ENCODE peak calls at places on chromosomes 5 and 9, in four cellular contexts. W, U, D and A are unnamed samples.

GRCh38 chr9:5269249-5269715 is 35.2 kb downstream of the RLN2 start:
- DNase-seq in W (peak; percentile 97), U (no peak), D (peak; percentile 54), A (peak; percentile 49)

GRCh38 chr5:76947064-76947463 is 5.8 kb upstream of the CRHBP start:
- DNase-seq in W (no peak), U (no peak), D (no peak), A (no peak)

GRCh38 chr5:85108471-85108870 is 723.8 kb upstream of the EDIL3 start:
- DNase-seq in W (peak; percentile 7), U (no peak), D (no peak), A (no peak)

GRCh38 chr5:172953776-172954189 is 5.4 kb upstream of the RPL26L1 start:
- DNase-seq in W (no peak), U (no peak), D (peak; percentile 98), A (no peak)

GRCh38 chr5:113427871-113428574 is 6.8 kb downstream of the TSSK1B start:
- DNase-seq in W (no peak), U (no peak), D (no peak), A (no peak)

GRCh38 chr9:23438299-23438907 is 387.6 kb downstream of the ELAVL2 start:
- DNase-seq in W (no peak), U (no peak), D (no peak), A (no peak)

GRCh38 chr9:113886471-113886870 is 10.4 kb downstream of the ZNF618 start:
- DNase-seq in W (peak; percentile 50), U (no peak), D (peak; percentile 23), A (no peak)

GRCh38 chr5:170451764-170452365 is 52.0 kb upstream of the KCNIP1 start:
- DNase-seq in W (no peak), U (no peak), D (peak; percentile 8), A (peak; percentile 24)

GRCh38 chr5:140322751-140323731 is 20.1 kb upstream of the PFDN1 start:
- DNase-seq in W (peak; percentile 96), U (no peak), D (peak; percentile 98), A (no peak)

GRCh38 chr5:176995896-176996767 is 10.4 kb downstream of the UIMC1 start:
- DNase-seq in W (no peak), U (no peak), D (peak; percentile 79), A (no peak)

GRCh38 chr9:20853866-20854265 is 169.8 kb downstream of the FOCAD start:
- DNase-seq in W (no peak), U (no peak), D (no peak), A (no peak)

GRCh38 chr5:86679529-86679928 is 61.8 kb downstream of the COX7C start:
- DNase-seq in W (peak; percentile 55), U (no peak), D (peak; percentile 87), A (no peak)

GRCh38 chr5:54985301-54986268 is at the start of gene ESM1:
- DNase-seq in W (no peak), U (no peak), D (peak; percentile 87), A (no peak)

GRCh38 chr5:83095973-83096539 is 18.7 kb downstream of the XRCC4 start:
- DNase-seq in W (peak; percentile 53), U (no peak), D (peak; percentile 88), A (no peak)

GRCh38 chr5:129904667-129905466 is 602 bp downstream of the CHSY3 start:
- DNase-seq in W (no peak), U (peak; percentile 34), D (no peak), A (no peak)

GRCh38 chr5:172665049-172665541 is 24.0 kb downstream of the NEURL1B start:
- DNase-seq in W (no peak), U (no peak), D (no peak), A (no peak)

GRCh38 chr5:111454198-111454606 is 58.1 kb downstream of the STARD4 start:
- DNase-seq in W (no peak), U (no peak), D (peak; percentile 55), A (no peak)

GRCh38 chr5:56190500-56190899 is 42.6 kb downstream of the ANKRD55 start:
- DNase-seq in W (no peak), U (no peak), D (peak; percentile 80), A (no peak)

GRCh38 chr9:137227853-137228514 is 682 bp downstream of the RNF224 start:
- DNase-seq in W (no peak), U (no peak), D (no peak), A (no peak)
- H2BK120ac ChIP-seq in W (no peak overlapping the region), U (no peak overlapping the region), D (no peak overlapping the region), A (no peak overlapping the region)

DNA sequence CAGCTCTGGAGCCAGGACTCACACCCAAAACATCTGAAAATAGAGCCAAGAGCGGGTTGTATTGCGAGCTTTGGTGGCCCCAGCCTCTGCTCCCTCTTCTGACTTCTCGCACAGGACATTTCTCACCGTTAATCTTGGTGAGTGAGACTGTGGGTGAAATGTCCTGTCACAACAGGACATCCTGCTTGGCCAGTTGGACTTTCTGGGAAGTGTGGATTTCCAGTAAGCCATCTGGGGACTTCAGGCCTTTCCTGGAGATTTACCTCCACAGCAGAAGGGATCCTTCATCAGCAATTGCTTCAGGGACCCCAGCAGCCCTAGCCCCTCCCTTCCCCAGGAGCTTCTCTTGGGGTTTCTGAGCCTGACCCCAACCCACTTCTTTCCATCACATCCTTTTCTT is 50.5 kb upstream of the GADD45G start:
- DNase-seq in W (no peak), U (no peak), D (no peak), A (no peak)
- H2BK120ac ChIP-seq in W (no peak overlapping the region), U (no peak overlapping the region), D (no peak overlapping the region), A (no peak overlapping the region)

GRCh38 chr5:180804129-180804601 is 1.6 kb upstream of the MGAT1 start:
- DNase-seq in W (no peak), U (no peak), D (no peak), A (no peak)

GRCh38 chr5:180801596-180802324 is 846 bp downstream of the MGAT1 start:
- DNase-seq in W (no peak), U (no peak), D (no peak), A (no peak)

GRCh38 chr5:180802325-180803180 is at the start of gene MGAT1:
- DNase-seq in W (peak; percentile 77), U (peak; percentile 80), D (peak; percentile 83), A (no peak)

GRCh38 chr5:180806351-180807011 is 3.9 kb upstream of the MGAT1 start:
- DNase-seq in W (no peak), U (no peak), D (no peak), A (no peak)

DNA sequence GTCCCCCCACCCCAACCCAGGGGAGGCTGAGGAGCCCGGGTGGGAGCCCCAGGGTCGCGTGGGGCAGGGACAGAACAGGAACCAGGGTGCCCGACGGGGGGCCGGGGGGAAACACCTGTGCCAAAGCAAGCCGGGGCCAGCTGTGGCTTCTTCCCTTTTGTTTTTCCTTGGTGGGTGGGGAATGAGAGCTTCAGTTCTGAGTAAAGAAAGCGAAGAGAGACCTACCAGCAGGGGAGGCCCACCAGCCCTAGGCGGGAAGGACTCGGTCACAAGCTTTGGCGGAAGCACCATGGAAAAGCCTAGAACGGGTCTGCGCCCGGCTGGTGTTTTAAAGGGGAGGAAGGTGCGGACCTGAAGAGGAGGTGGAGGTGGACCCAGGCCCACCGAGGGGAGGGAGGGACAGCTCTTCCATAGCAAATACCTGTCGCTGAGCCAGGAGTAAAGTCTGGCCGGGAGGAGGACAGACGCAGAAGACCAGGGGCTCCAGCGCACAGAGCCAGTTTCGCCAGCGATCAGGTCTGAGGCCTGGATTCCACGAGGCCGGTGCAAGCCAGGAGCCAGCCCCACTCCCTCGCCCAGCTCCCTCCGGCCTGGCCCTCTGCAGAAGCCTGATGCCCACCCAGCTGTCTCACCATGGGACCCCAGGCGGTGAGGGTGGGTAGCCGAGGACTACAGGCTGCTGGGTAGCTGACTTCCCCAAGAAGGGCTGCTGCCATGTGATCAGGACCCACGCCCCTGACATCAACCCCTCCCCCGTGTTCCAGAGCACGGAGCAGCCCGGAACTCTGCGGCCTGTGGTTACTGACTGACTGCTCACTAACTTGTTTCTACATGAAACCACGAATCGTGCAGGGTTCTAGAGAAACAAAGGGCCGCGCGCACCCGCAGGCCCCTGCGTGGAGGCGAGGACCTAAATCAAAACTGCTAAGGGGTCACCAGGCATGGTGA is 849 bp upstream of the MGAT1 start:
- DNase-seq in W (peak; percentile 84), U (no peak), D (no peak), A (no peak)
- H2BK120ac ChIP-seq in W (no peak overlapping the region), U (no peak overlapping the region), D (no peak overlapping the region), A (no peak overlapping the region)

GRCh38 chr9:97768731-97769130 is 71.6 kb upstream of the XPA start:
- DNase-seq in W (no peak), U (no peak), D (peak; percentile 52), A (no peak)
- H2BK120ac ChIP-seq in W (no peak overlapping the region), U (no peak overlapping the region), D (no peak overlapping the region), A (no peak overlapping the region)

GRCh38 chr5:107672212-107673105 is 1.7 kb upstream of the EFNA5 start:
- DNase-seq in W (peak; percentile 100), U (peak; percentile 98), D (peak; percentile 87), A (peak; percentile 77)
- H2BK120ac ChIP-seq in W (peak overlapping the region; percentile 99), U (no peak overlapping the region), D (peak overlapping the region; percentile 37), A (peak overlapping the region; percentile 60)

DNA sequence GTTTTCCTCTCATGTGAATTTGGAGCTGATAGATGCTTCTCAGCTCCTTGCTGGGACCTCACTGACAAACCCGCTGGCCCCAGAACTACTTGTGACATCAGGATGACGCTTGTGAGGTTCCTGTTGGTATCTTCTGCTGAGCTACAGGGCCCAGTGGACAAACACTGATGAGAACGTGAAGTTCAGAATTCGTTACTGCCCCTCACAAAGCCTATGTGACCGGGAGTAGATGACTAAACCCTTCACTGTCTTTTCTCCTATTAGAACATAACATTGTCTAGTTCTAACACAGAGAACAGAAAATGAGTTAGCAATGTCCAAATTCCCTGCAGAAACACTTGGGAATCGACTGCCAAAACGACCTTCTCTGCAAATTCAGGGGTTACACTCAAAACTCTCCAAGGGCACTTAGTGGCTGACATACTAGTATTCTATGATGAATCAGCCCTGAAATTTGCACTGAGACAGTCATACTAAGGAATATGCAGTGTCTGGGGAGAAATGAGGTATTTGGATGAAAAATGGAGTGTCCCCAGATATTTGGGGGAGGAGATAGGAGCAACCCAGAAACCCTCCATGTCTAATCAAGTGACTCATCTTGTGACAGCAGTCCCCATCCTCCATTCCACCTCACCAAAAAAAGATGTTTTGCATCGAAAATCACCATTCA is 143.2 kb upstream of the TRIM32 start:
- DNase-seq in W (no peak), U (no peak), D (peak; percentile 78), A (no peak)
- H2BK120ac ChIP-seq in W (no peak overlapping the region), U (no peak overlapping the region), D (no peak overlapping the region), A (no peak overlapping the region)

GRCh38 chr5:80275347-80275746 is 19.5 kb upstream of the SERINC5 start:
- DNase-seq in W (peak; percentile 78), U (peak; percentile 48), D (peak; percentile 21), A (no peak)

GRCh38 chr5:80282054-80282453 is 26.2 kb upstream of the SERINC5 start:
- DNase-seq in W (no peak), U (no peak), D (no peak), A (no peak)

GRCh38 chr5:80276186-80276585 is 20.3 kb upstream of the SERINC5 start:
- DNase-seq in W (no peak), U (no peak), D (no peak), A (no peak)
- H2BK120ac ChIP-seq in W (no peak overlapping the region), U (no peak overlapping the region), D (no peak overlapping the region), A (no peak overlapping the region)

DNA sequence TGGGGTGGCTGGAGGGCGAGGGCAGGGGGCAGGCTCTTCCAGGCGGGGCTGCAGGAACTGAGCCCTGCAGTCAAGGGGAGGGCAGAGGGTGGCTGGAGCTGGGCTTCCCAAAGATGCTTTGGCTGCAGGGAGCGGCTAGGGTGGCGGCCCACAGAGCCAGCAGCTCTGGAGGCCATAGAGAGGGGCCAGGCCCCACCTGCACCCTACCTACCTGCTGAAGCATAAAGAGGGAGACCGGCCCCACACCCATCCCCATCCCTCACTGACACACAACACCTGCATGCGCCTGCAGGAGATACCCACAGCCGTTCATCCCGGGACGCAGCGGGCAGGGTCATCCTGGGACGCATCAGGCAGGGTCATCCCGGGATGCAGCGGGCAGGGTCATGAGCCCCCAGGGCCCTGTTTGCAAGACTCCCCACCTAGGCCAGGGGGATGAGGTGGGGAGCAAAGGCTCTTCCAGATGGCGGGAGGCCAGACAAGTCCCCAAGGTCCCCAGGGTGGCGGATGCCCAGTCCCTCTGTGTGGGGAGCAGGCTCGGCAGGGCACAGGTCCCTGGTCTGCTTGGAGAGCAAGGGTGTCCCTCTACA is 39.8 kb upstream of the NOTCH1 start:
- DNase-seq in W (no peak), U (no peak), D (no peak), A (no peak)
- H2BK120ac ChIP-seq in W (no peak overlapping the region), U (no peak overlapping the region), D (no peak overlapping the region), A (peak overlapping the region; percentile 57)